ENCODE peak calls at places on chromosomes 4 and X, in four cellular contexts. One of them, this sample, is unnamed. For H3K9me1, the result is how much of the 10 kb centered on the place peaks cover.

GRCh38 chrX:133254666-133255065 is 36.5 kb upstream of the TFDP3 start:
- DNase-seq in K562: no peak
- DNase-seq in endothelial cell of umbilical vein: no peak
- DNase-seq in IMR-90: peak
- DNase-seq in this sample: no peak

GRCh38 chr4:38152305-38152704 is 192.1 kb downstream of the PTTG2 start:
- DNase-seq in K562: no peak
- DNase-seq in IMR-90: no peak
- DNase-seq in endothelial cell of umbilical vein: no peak
- DNase-seq in this sample: no peak

GRCh38 chr4:183596056-183596757 is 62.8 kb downstream of the RWDD4 start:
- DNase-seq in endothelial cell of umbilical vein: no peak
- DNase-seq in K562: no peak
- DNase-seq in IMR-90: no peak
- DNase-seq in this sample: no peak

GRCh38 chr4:134024251-134024650 is 177.3 kb downstream of the PABPC4L start:
- DNase-seq in IMR-90: no peak
- DNase-seq in K562: no peak
- DNase-seq in endothelial cell of umbilical vein: peak
- DNase-seq in this sample: no peak

GRCh38 chr4:125432078-125432477 is 117.3 kb downstream of the FAT4 start:
- DNase-seq in IMR-90: peak
- DNase-seq in K562: no peak
- DNase-seq in endothelial cell of umbilical vein: no peak
- DNase-seq in this sample: no peak

GRCh38 chrX:153635788-153636668 is 11.0 kb upstream of the DUSP9 start:
- DNase-seq in endothelial cell of umbilical vein: peak
- DNase-seq in IMR-90: no peak
- DNase-seq in K562: peak
- DNase-seq in this sample: no peak

GRCh38 chrX:54945224-54945623 is 24.6 kb downstream of the TRO start:
- DNase-seq in endothelial cell of umbilical vein: no peak
- DNase-seq in IMR-90: no peak
- DNase-seq in K562: no peak
- DNase-seq in this sample: no peak

GRCh38 chrX:20547649-20548051 is 280.9 kb upstream of the RPS6KA3 start:
- DNase-seq in K562: no peak
- DNase-seq in endothelial cell of umbilical vein: no peak
- DNase-seq in IMR-90: peak
- DNase-seq in this sample: no peak

GRCh38 chr4:89558147-89558546 is 250.5 kb upstream of the GPRIN3 start:
- DNase-seq in K562: no peak
- DNase-seq in endothelial cell of umbilical vein: no peak
- DNase-seq in IMR-90: no peak
- DNase-seq in this sample: no peak

GRCh38 chr4:122668241-122668640 is 47.4 kb upstream of the IL21 start:
- DNase-seq in K562: no peak
- DNase-seq in IMR-90: peak
- DNase-seq in endothelial cell of umbilical vein: no peak
- DNase-seq in this sample: peak

GRCh38 chr4:144903953-144904711 is 193.9 kb downstream of the ANAPC10 start:
- DNase-seq in K562: no peak
- DNase-seq in IMR-90: no peak
- DNase-seq in endothelial cell of umbilical vein: no peak
- DNase-seq in this sample: no peak

GRCh38 chrX:30196322-30196721 is 19.0 kb upstream of the MAGEB2 start:
- DNase-seq in endothelial cell of umbilical vein: peak
- DNase-seq in IMR-90: peak
- DNase-seq in K562: peak
- DNase-seq in this sample: no peak

GRCh38 chrX:129646721-129647587 is 7.8 kb downstream of the APLN start:
- DNase-seq in K562: no peak
- DNase-seq in endothelial cell of umbilical vein: no peak
- DNase-seq in IMR-90: no peak
- DNase-seq in this sample: no peak

GRCh38 chr4:5435823-5436222 is 272.5 kb downstream of the EVC2 start:
- DNase-seq in K562: no peak
- DNase-seq in endothelial cell of umbilical vein: no peak
- DNase-seq in IMR-90: no peak
- DNase-seq in this sample: no peak

GRCh38 chr4:102526532-102526931 is 25.4 kb downstream of the NFKB1 start:
- DNase-seq in IMR-90: no peak
- DNase-seq in K562: no peak
- DNase-seq in endothelial cell of umbilical vein: no peak
- DNase-seq in this sample: no peak

GRCh38 chr4:112840061-112840460 is 203.1 kb downstream of the LARP7 start:
- DNase-seq in IMR-90: peak
- DNase-seq in endothelial cell of umbilical vein: no peak
- DNase-seq in K562: no peak
- DNase-seq in this sample: no peak

GRCh38 chr4:164482788-164483187 is 271.1 kb upstream of the SMIM31 start:
- DNase-seq in IMR-90: no peak
- DNase-seq in K562: no peak
- DNase-seq in endothelial cell of umbilical vein: no peak
- DNase-seq in this sample: no peak

GRCh38 chr4:178148106-178148505 is 705.9 kb upstream of the AGA start:
- DNase-seq in K562: no peak
- DNase-seq in endothelial cell of umbilical vein: no peak
- DNase-seq in IMR-90: no peak
- DNase-seq in this sample: no peak

GRCh38 chrX:11836284-11836683 is 78.2 kb downstream of the MSL3 start:
- DNase-seq in IMR-90: no peak
- DNase-seq in K562: no peak
- DNase-seq in endothelial cell of umbilical vein: peak
- DNase-seq in this sample: no peak

GRCh38 chr4:152536545-152537182 is 772 bp upstream of the FBXW7 start:
- DNase-seq in K562: peak
- DNase-seq in endothelial cell of umbilical vein: no peak
- DNase-seq in IMR-90: peak
- DNase-seq in this sample: no peak

GRCh38 chrX:13357925-13358324 is 38.1 kb upstream of the ATXN3L start:
- DNase-seq in IMR-90: peak
- DNase-seq in K562: no peak
- DNase-seq in endothelial cell of umbilical vein: peak
- DNase-seq in this sample: peak

GRCh38 chrX:47502591-47503222 is 19.7 kb upstream of the ZNF41 start:
- DNase-seq in K562: no peak
- DNase-seq in endothelial cell of umbilical vein: no peak
- DNase-seq in IMR-90: peak
- DNase-seq in this sample: no peak

GRCh38 chr4:52748432-52748831 is 2.8 kb downstream of the ERVMER34-1 start:
- DNase-seq in K562: no peak
- DNase-seq in endothelial cell of umbilical vein: no peak
- DNase-seq in IMR-90: no peak
- DNase-seq in this sample: no peak

GRCh38 chrX:20463296-20464075 is 196.8 kb upstream of the RPS6KA3 start:
- DNase-seq in endothelial cell of umbilical vein: no peak
- DNase-seq in IMR-90: no peak
- DNase-seq in K562: no peak
- DNase-seq in this sample: no peak

GRCh38 chr4:17765514-17766286 is 15.7 kb downstream of the FAM184B start:
- DNase-seq in IMR-90: no peak
- DNase-seq in endothelial cell of umbilical vein: no peak
- DNase-seq in K562: no peak
- DNase-seq in this sample: no peak

GRCh38 chr4:18103876-18104275 is 82.3 kb upstream of the LCORL start:
- DNase-seq in IMR-90: no peak
- DNase-seq in K562: no peak
- DNase-seq in endothelial cell of umbilical vein: no peak
- DNase-seq in this sample: no peak

GRCh38 chrX:138885886-138886285 is 174.4 kb upstream of the FGF13 start:
- DNase-seq in endothelial cell of umbilical vein: no peak
- DNase-seq in K562: no peak
- DNase-seq in IMR-90: no peak
- DNase-seq in this sample: no peak

GRCh38 chr4:182724414-182724813 is 192.8 kb downstream of the DCTD start:
- DNase-seq in endothelial cell of umbilical vein: no peak
- DNase-seq in K562: no peak
- DNase-seq in IMR-90: peak
- DNase-seq in this sample: no peak

GRCh38 chr4:127162741-127163140 is 470.0 kb upstream of the INTU start:
- DNase-seq in IMR-90: peak
- DNase-seq in K562: no peak
- DNase-seq in endothelial cell of umbilical vein: no peak
- DNase-seq in this sample: no peak

GRCh38 chrX:94977562-94977961 is 1303.6 kb downstream of the FAM133A start:
- DNase-seq in endothelial cell of umbilical vein: no peak
- DNase-seq in K562: no peak
- DNase-seq in IMR-90: no peak
- DNase-seq in this sample: no peak

GRCh38 chr4:27089186-27089585 is 228.5 kb downstream of the STIM2 start:
- DNase-seq in K562: no peak
- DNase-seq in IMR-90: no peak
- DNase-seq in endothelial cell of umbilical vein: no peak
- DNase-seq in this sample: no peak

GRCh38 chrX:17376381-17377046 is 1.5 kb downstream of the NHS start:
- DNase-seq in K562: no peak
- DNase-seq in endothelial cell of umbilical vein: no peak
- DNase-seq in IMR-90: no peak
- DNase-seq in this sample: no peak
- H2AFZ ChIP-seq in K562: no peak
- H2AFZ ChIP-seq in endothelial cell of umbilical vein: no peak
- H2AFZ ChIP-seq in IMR-90: peak
- H2AFZ ChIP-seq in this sample: peak

DNA sequence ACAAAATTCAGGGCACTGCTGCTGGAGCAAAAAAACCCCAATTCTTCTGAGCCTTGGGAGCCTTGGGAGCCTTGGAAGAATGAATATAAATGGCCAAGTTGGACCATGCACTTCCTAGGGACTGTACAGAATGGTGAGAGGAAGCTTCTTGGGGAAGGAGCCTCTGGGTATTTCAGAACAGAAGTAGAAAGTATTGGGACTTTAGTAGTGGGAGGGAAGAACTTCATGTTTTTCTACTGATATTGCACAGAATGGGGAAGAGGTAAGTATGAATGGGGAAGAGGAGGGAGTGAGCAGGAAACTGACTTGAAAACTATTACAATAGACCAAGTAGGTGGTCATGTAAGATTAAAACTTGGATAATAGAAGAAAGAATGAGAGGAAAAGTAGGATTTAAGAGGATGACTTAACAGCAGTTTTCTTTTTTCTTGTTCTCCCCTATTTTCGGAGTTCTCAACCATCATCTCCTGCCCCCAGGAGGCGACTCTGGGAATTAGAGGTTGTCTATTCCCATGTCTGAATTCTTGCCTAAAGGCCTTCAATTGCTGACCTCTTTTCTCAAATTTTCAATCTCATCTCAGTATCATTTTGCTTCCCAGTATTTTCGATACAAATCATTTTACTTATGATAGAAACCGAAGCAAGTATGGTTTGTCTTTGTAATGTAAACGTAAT is 44.5 kb upstream of the TAPT1 start:
- DNase-seq in K562: peak
- DNase-seq in IMR-90: no peak
- DNase-seq in endothelial cell of umbilical vein: no peak
- DNase-seq in this sample: no peak
- H3K4me2 ChIP-seq in K562: no peak
- H3K4me2 ChIP-seq in IMR-90: no peak
- H3K4me2 ChIP-seq in endothelial cell of umbilical vein: no peak
- H3K4me2 ChIP-seq in this sample: peak

GRCh38 chrX:72141372-72142004 is 9.8 kb upstream of the RTL5 start:
- DNase-seq in K562: no peak
- DNase-seq in IMR-90: no peak
- DNase-seq in endothelial cell of umbilical vein: no peak
- DNase-seq in this sample: no peak

GRCh38 chrX:72142931-72143709 is 11.4 kb upstream of the RTL5 start:
- DNase-seq in IMR-90: no peak
- DNase-seq in K562: no peak
- DNase-seq in endothelial cell of umbilical vein: no peak
- DNase-seq in this sample: no peak

GRCh38 chrX:72139538-72139937 is 7.8 kb upstream of the RTL5 start:
- DNase-seq in endothelial cell of umbilical vein: no peak
- DNase-seq in K562: no peak
- DNase-seq in IMR-90: no peak
- DNase-seq in this sample: no peak

GRCh38 chrX:72145181-72145580 is 13.5 kb upstream of the RTL5 start:
- DNase-seq in endothelial cell of umbilical vein: no peak
- DNase-seq in IMR-90: no peak
- DNase-seq in K562: no peak
- DNase-seq in this sample: no peak

DNA sequence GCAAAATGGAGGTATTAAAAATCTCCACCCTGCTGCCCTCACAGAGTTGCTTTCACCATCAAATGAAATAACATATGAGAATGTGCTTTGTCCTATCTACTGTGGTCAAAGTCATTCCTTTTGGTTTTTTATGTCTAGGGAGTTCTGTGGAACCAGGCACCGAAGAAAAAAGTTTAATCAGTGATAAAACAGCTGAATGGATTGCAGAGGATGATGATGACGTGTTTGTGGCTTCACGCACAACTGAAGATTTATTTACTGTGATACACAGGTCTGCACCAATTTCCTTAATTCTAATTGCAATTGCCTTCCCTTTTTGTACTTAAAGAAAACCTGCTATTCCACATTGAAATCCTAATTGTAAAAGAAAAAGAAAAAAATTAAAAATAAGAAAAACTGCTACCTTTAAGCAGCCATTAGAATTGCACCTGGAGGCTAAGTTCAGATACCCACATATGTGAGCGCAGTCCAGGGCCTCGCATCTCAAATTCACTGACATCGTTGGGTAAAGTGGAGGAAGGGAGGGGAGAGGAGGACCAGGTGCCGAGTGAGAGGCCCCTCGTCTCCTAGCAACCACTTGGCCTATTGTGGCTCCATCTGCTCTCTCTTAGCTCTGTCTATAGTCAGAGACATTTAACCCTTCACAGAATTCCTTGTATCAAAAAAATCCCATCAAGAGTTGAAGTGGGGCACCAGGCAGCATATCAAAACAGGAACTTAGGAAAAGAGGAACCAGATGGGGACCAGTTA is 10.6 kb upstream of the RTL5 start:
- DNase-seq in endothelial cell of umbilical vein: no peak
- DNase-seq in K562: no peak
- DNase-seq in IMR-90: no peak
- DNase-seq in this sample: no peak
- H3K9me1 ChIP-seq in endothelial cell of umbilical vein: under half
- H3K9me1 ChIP-seq in K562: under half
- H3K9me1 ChIP-seq in IMR-90: under half
- H3K9me1 ChIP-seq in this sample: under half

GRCh38 chrX:116204947-116205346 is 34.4 kb downstream of the AGTR2 start:
- DNase-seq in endothelial cell of umbilical vein: peak
- DNase-seq in IMR-90: no peak
- DNase-seq in K562: peak
- DNase-seq in this sample: no peak
- H2AFZ ChIP-seq in endothelial cell of umbilical vein: no peak
- H2AFZ ChIP-seq in IMR-90: no peak
- H2AFZ ChIP-seq in K562: no peak
- H2AFZ ChIP-seq in this sample: no peak

GRCh38 chr4:95536650-95537049 is 12.1 kb downstream of the UNC5C start:
- DNase-seq in endothelial cell of umbilical vein: no peak
- DNase-seq in K562: no peak
- DNase-seq in IMR-90: no peak
- DNase-seq in this sample: no peak
- H3K4me2 ChIP-seq in endothelial cell of umbilical vein: no peak
- H3K4me2 ChIP-seq in K562: no peak
- H3K4me2 ChIP-seq in IMR-90: no peak
- H3K4me2 ChIP-seq in this sample: no peak

GRCh38 chrX:103361798-103362197 is 5.5 kb downstream of the TCEAL9 start:
- DNase-seq in endothelial cell of umbilical vein: peak
- DNase-seq in IMR-90: no peak
- DNase-seq in K562: no peak
- DNase-seq in this sample: no peak
- H3K9me1 ChIP-seq in endothelial cell of umbilical vein: under half
- H3K9me1 ChIP-seq in IMR-90: under half
- H3K9me1 ChIP-seq in K562: under half
- H3K9me1 ChIP-seq in this sample: under half

This sample was measured in keratinocyte.